ENCODE peak calls at places on chromosomes 1 and 21, in seven cellular contexts. L, H, G, K, P, F and J are unnamed samples.

GRCh38 chr1:202012544-202013478 is 2.4 kb downstream of the ELF3 start:
- DNase-seq in G (no peak), L (no peak), F (no peak), P (no peak), H (no peak), K (no peak), J (no peak)

GRCh38 chr1:185520188-185520935 is 203.3 kb upstream of the IVNS1ABP start:
- DNase-seq in K (no peak), P (no peak), G (peak; percentile 6), L (no peak), H (no peak), F (no peak), J (no peak)

GRCh38 chr1:46489169-46489637 is 433 bp upstream of the DMBX1 start:
- DNase-seq in H (peak; percentile 56), K (no peak), F (no peak), L (no peak), P (no peak), G (no peak), J (peak; percentile 62)

GRCh38 chr1:61797045-61797755 is 54.9 kb downstream of the PATJ start:
- DNase-seq in P (no peak), G (no peak), K (no peak), F (no peak), L (no peak), H (no peak), J (no peak)

GRCh38 chr1:185933580-185933979 is 199.4 kb downstream of the HMCN1 start:
- DNase-seq in K (no peak), F (no peak), H (no peak), P (no peak), G (no peak), L (no peak), J (no peak)

GRCh38 chr1:62082456-62083363 is 111.9 kb upstream of the L1TD1 start:
- DNase-seq in K (peak; percentile 77), P (peak; percentile 51), L (peak; percentile 76), H (peak; percentile 37), G (peak; percentile 61), F (no peak), J (peak; percentile 58)

GRCh38 chr1:46017876-46018503 is 114.4 kb downstream of the PIK3R3 start:
- DNase-seq in P (no peak), F (no peak), L (no peak), G (no peak), H (no peak), K (no peak), J (no peak)

GRCh38 chr1:93616996-93617669 is 64.5 kb downstream of the BCAR3 start:
- DNase-seq in F (peak; percentile 26), H (no peak), L (no peak), P (no peak), K (no peak), G (peak; percentile 80), J (peak; percentile 51)

GRCh38 chr1:54153548-54154439 is 994 bp upstream of the CDCP2 start:
- DNase-seq in G (peak; percentile 84), P (no peak), L (peak; percentile 64), F (no peak), K (peak; percentile 48), H (no peak), J (peak; percentile 38)

GRCh38 chr1:78171736-78172590 is 126.2 kb downstream of the GIPC2 start:
- DNase-seq in G (peak; percentile 58), L (no peak), K (no peak), H (no peak), F (no peak), P (no peak), J (no peak)

GRCh38 chr1:40625076-40625475 is 40.4 kb downstream of the RIMS3 start:
- DNase-seq in K (no peak), H (no peak), P (no peak), F (peak; percentile 59), G (peak; percentile 26), L (peak; percentile 33), J (peak; percentile 27)

GRCh38 chr21:26965567-26966359 is 1.1 kb downstream of the ADAMTS5 start:
- DNase-seq in P (peak; percentile 25), K (peak; percentile 48), L (peak; percentile 89), H (no peak), F (no peak), G (peak; percentile 19), J (peak; percentile 94)

GRCh38 chr1:109806733-109807397 is 43.1 kb upstream of the EPS8L3 start:
- DNase-seq in L (no peak), K (no peak), H (no peak), P (no peak), G (peak; percentile 33), F (no peak), J (no peak)

GRCh38 chr1:41672173-41672572 is 187.7 kb upstream of the EDN2 start:
- DNase-seq in F (no peak), H (no peak), G (peak; percentile 62), L (no peak), P (no peak), K (no peak), J (no peak)

GRCh38 chr1:41387667-41388091 is 26.4 kb downstream of the FOXO6 start:
- DNase-seq in H (no peak), K (peak; percentile 69), G (peak; percentile 87), P (no peak), L (peak; percentile 90), F (peak; percentile 99), J (peak; percentile 98)

GRCh38 chr1:94027735-94028515 is 93.0 kb downstream of the ABCA4 start:
- DNase-seq in L (no peak), F (no peak), H (no peak), G (no peak), K (no peak), P (no peak), J (no peak)

GRCh38 chr1:178052650-178053461 is 41.0 kb upstream of the RASAL2 start:
- DNase-seq in G (peak; percentile 55), L (peak; percentile 15), F (no peak), P (no peak), H (no peak), K (peak; percentile 35), J (peak; percentile 51)

GRCh38 chr1:89989791-89990190 is 5.1 kb upstream of the ZNF326 start:
- DNase-seq in G (no peak), K (no peak), P (no peak), F (no peak), H (no peak), L (peak; percentile 48), J (peak; percentile 57)

GRCh38 chr21:26389971-26390641 is 183.0 kb downstream of the CYYR1 start:
- DNase-seq in P (no peak), H (no peak), G (peak; percentile 26), F (no peak), K (no peak), L (no peak), J (peak; percentile 56)

GRCh38 chr1:229230893-229231753 is 39.8 kb upstream of the RAB4A start:
- DNase-seq in P (no peak), H (no peak), L (peak; percentile 70), K (no peak), G (peak; percentile 31), F (peak; percentile 80), J (no peak)

GRCh38 chr1:52925571-52926005 is 1.5 kb upstream of the SCP2 start:
- DNase-seq in K (no peak), L (no peak), F (no peak), H (no peak), G (peak; percentile 20), P (no peak), J (peak; percentile 43)

GRCh38 chr1:21822349-21822748 is 10.3 kb downstream of the LDLRAD2 start:
- DNase-seq in H (no peak), L (peak; percentile 74), G (no peak), F (no peak), K (peak; percentile 36), P (no peak), J (no peak)

GRCh38 chr1:242467556-242468145 is 56.8 kb downstream of the PLD5 start:
- DNase-seq in L (peak; percentile 90), K (peak; percentile 71), F (peak; percentile 65), H (no peak), G (peak; percentile 54), P (peak; percentile 30), J (peak; percentile 79)

GRCh38 chr21:38903578-38904193 is 98.0 kb downstream of the ETS2 start:
- DNase-seq in K (no peak), L (no peak), G (no peak), F (peak; percentile 39), P (no peak), H (no peak), J (no peak)

GRCh38 chr21:41621523-41621922 is 113.6 kb upstream of the TMPRSS2 start:
- DNase-seq in F (no peak), G (no peak), L (no peak), H (no peak), K (no peak), P (no peak), J (no peak)

GRCh38 chr1:214439352-214440119 is 111.9 kb downstream of the PTPN14 start:
- DNase-seq in L (peak; percentile 59), P (peak; percentile 42), F (peak; percentile 97), K (peak; percentile 71), H (no peak), G (peak; percentile 62), J (peak; percentile 86)

GRCh38 chr1:66692681-66693080 is 59.6 kb upstream of the DYNLT5 start:
- DNase-seq in K (no peak), H (no peak), P (no peak), G (no peak), L (no peak), F (no peak), J (no peak)

GRCh38 chr21:17612023-17612564 is 607 bp downstream of the BTG3 start:
- DNase-seq in L (peak; percentile 70), F (no peak), H (peak; percentile 44), P (peak; percentile 46), G (peak; percentile 57), K (no peak), J (peak; percentile 65)

GRCh38 chr1:55893155-55893554 is 678.0 kb upstream of the USP24 start:
- DNase-seq in K (peak; percentile 49), F (no peak), H (no peak), G (peak; percentile 70), P (peak; percentile 15), L (peak; percentile 68), J (no peak)